ENCODE peak calls at places on chromosomes 6 and 20, in five cellular contexts. O, Q, D, G and R are unnamed samples.

GRCh38 chr6:165978482-165978881 is 189.2 kb downstream of the TBXT start:
- ATAC-seq in Q (no peak), O (no peak), G (no peak), D (no peak), R (no peak)

GRCh38 chr20:37342231-37343177 is 3.4 kb upstream of the SRC start:
- ATAC-seq in Q (no peak), G (no peak), D (no peak), O (no peak), R (no peak)

GRCh38 chr6:42279144-42279781 is 61.6 kb upstream of the MRPS10 start:
- ATAC-seq in Q (peak; percentile 52), O (peak; percentile 64), D (peak; percentile 21), G (peak; percentile 39), R (peak; percentile 63)

GRCh38 chr6:140039343-140039742 is 664.9 kb upstream of the CITED2 start:
- ATAC-seq in Q (no peak), G (peak; percentile 45), O (no peak), D (no peak), R (no peak)

GRCh38 chr6:125066140-125066539 is 87.4 kb upstream of the TPD52L1 start:
- ATAC-seq in G (no peak), O (no peak), D (no peak), Q (no peak), R (no peak)

GRCh38 chr6:170524188-170524535 is 28.9 kb downstream of the PSMB1 start:
- ATAC-seq in Q (no peak), O (peak; percentile 89), D (no peak), G (no peak), R (no peak)

GRCh38 chr6:2124260-2124709 is 121.1 kb downstream of the GMDS start:
- ATAC-seq in Q (peak; percentile 62), D (peak; percentile 81), O (peak; percentile 55), G (peak; percentile 58), R (peak; percentile 63)

GRCh38 chr20:50129662-50130345 is 16.9 kb upstream of the UBE2V1 start:
- ATAC-seq in Q (peak; percentile 8), G (no peak), D (no peak), O (no peak), R (peak; percentile 42)

GRCh38 chr6:10019851-10020250 is 395.0 kb downstream of the TFAP2A start:
- ATAC-seq in D (no peak), Q (no peak), G (no peak), O (no peak), R (no peak)

GRCh38 chr20:32199006-32199405 is 8.5 kb downstream of the PLAGL2 start:
- ATAC-seq in D (no peak), Q (no peak), O (no peak), G (no peak), R (no peak)

GRCh38 chr6:2899596-2899995 is 3.5 kb downstream of the SERPINB9 start:
- ATAC-seq in O (no peak), D (no peak), G (no peak), Q (no peak), R (no peak)

GRCh38 chr20:53598140-53599038 is 4.8 kb upstream of the ZNF217 start:
- ATAC-seq in D (no peak), Q (no peak), G (no peak), O (no peak), R (no peak)

GRCh38 chr6:17394192-17394611 is 807 bp downstream of the CAP2 start:
- ATAC-seq in D (peak; percentile 68), G (peak; percentile 78), Q (peak; percentile 64), O (peak; percentile 46), R (peak; percentile 65)

GRCh38 chr6:23584134-23584763 is 541.8 kb upstream of the NRSN1 start:
- ATAC-seq in O (no peak), G (no peak), D (peak; percentile 82), Q (no peak), R (no peak)

GRCh38 chr6:33126101-33126714 is 50.4 kb downstream of the HLA-DPB1 start:
- ATAC-seq in Q (peak; percentile 57), D (peak; percentile 76), O (no peak), G (peak; percentile 85), R (peak; percentile 71)

GRCh38 chr6:121857551-121857950 is 422.1 kb downstream of the GJA1 start:
- ATAC-seq in Q (no peak), O (no peak), G (no peak), D (no peak), R (no peak)

GRCh38 chr6:108715832-108716231 is 132.4 kb upstream of the ARMC2 start:
- ATAC-seq in G (peak; percentile 28), O (no peak), Q (peak; percentile 30), D (no peak), R (no peak)

GRCh38 chr20:59938696-59939051 is 1.4 kb downstream of the PPP1R3D start:
- ATAC-seq in O (no peak), D (no peak), Q (no peak), G (no peak), R (no peak)

GRCh38 chr6:149392093-149392492 is 8.0 kb upstream of the SUMO4 start:
- ATAC-seq in D (no peak), O (no peak), G (no peak), Q (no peak), R (no peak)

GRCh38 chr20:43766395-43766794 is 39.6 kb upstream of the GTSF1L start:
- ATAC-seq in G (peak; percentile 9), Q (no peak), D (peak; percentile 14), O (peak; percentile 86), R (peak; percentile 84)

GRCh38 chr6:144932621-144933020 is 647.5 kb downstream of the UTRN start:
- ATAC-seq in G (no peak), D (peak; percentile 84), Q (no peak), O (no peak), R (no peak)

GRCh38 chr20:20255104-20255503 is 112.8 kb upstream of the INSM1 start:
- ATAC-seq in O (no peak), G (peak; percentile 85), D (peak; percentile 33), Q (no peak), R (no peak)

GRCh38 chr6:9504191-9504590 is 910.7 kb downstream of the TFAP2A start:
- ATAC-seq in G (no peak), D (no peak), O (no peak), Q (no peak), R (no peak)

GRCh38 chr6:161903584-161904232 is 629.8 kb upstream of the AGPAT4 start:
- ATAC-seq in D (no peak), O (no peak), G (no peak), Q (no peak), R (no peak)

GRCh38 chr6:22112490-22112889 is 184.3 kb downstream of the PRL start:
- ATAC-seq in Q (no peak), O (no peak), G (peak; percentile 77), D (no peak), R (no peak)

GRCh38 chr20:11368965-11369711 is 548.6 kb upstream of the BTBD3 start:
- ATAC-seq in G (peak; percentile 22), O (no peak), Q (no peak), D (no peak), R (no peak)

GRCh38 chr20:57581202-57582028 is 20.5 kb downstream of the PCK1 start:
- ATAC-seq in O (peak; percentile 11), D (no peak), G (peak; percentile 79), Q (no peak), R (peak; percentile 56)

GRCh38 chr6:17878734-17879133 is 108.7 kb downstream of the KIF13A start:
- ATAC-seq in G (no peak), Q (no peak), D (no peak), O (no peak), R (no peak)

GRCh38 chr6:132715204-132715603 is 1.3 kb upstream of the VNN1 start:
- ATAC-seq in D (peak; percentile 85), Q (peak; percentile 88), O (no peak), G (peak; percentile 34), R (no peak)

GRCh38 chr6:82094166-82094806 is 153.3 kb downstream of the IBTK start:
- ATAC-seq in G (no peak), O (no peak), Q (no peak), D (peak; percentile 73), R (no peak)

GRCh38 chr6:135876048-135876447 is 24.5 kb downstream of the PDE7B start:
- ATAC-seq in Q (no peak), O (no peak), D (no peak), G (no peak), R (no peak)

GRCh38 chr6:135883045-135883444 is 31.5 kb downstream of the PDE7B start:
- ATAC-seq in D (no peak), O (no peak), G (no peak), Q (peak; percentile 10), R (no peak)

GRCh38 chr6:135880066-135880972 is 28.8 kb downstream of the PDE7B start:
- ATAC-seq in G (peak; percentile 42), O (peak; percentile 40), Q (peak; percentile 64), D (peak; percentile 47), R (no peak)

GRCh38 chr6:135875446-135875845 is 23.9 kb downstream of the PDE7B start:
- ATAC-seq in D (no peak), O (no peak), Q (no peak), G (no peak), R (no peak)

GRCh38 chr6:135877666-135878065 is 26.2 kb downstream of the PDE7B start:
- ATAC-seq in O (peak; percentile 83), D (no peak), G (no peak), Q (no peak), R (no peak)
- H3K4me1 ChIP-seq in O (no peaks in the 10 kb centered on the region), D (no peaks in the 10 kb centered on the region), G (no peaks in the 10 kb centered on the region), Q (peaks cover 9% of the 10 kb centered on the region), R (no peaks in the 10 kb centered on the region)

GRCh38 chr6:129644567-129645015 is 65.4 kb downstream of the ARHGAP18 start:
- ATAC-seq in G (no peak), Q (peak; percentile 69), D (no peak), O (no peak), R (no peak)
- H3K4me1 ChIP-seq in G (peaks cover 30% of the 10 kb centered on the region), Q (peaks cover 16% of the 10 kb centered on the region), D (no peaks in the 10 kb centered on the region), O (peaks cover 34% of the 10 kb centered on the region), R (no peaks in the 10 kb centered on the region)

DNA sequence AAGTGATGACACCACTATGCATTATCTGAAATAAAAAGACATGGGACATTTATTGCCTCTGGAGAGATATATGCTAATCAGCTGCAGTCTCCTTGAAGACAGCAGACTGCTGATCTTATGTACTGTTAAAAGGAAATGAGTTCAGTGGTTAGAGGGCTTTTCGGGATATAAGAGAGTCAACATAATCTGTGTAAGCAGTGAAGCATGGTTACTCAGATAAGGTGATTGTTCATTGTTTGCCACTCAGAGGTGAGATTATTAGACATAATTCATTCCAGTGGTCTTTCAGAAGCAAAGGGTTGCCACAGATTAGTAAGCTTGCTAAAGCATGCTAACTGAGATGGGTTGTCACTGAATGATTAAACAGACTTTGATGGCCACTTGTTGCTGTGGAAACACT is 1450.7 kb upstream of the ADGRB3 start:
- ATAC-seq in O (no peak), Q (no peak), D (no peak), G (no peak), R (no peak)
- H3K4me1 ChIP-seq in O (no peaks in the 10 kb centered on the region), Q (no peaks in the 10 kb centered on the region), D (no peaks in the 10 kb centered on the region), G (no peaks in the 10 kb centered on the region), R (no peaks in the 10 kb centered on the region)

DNA sequence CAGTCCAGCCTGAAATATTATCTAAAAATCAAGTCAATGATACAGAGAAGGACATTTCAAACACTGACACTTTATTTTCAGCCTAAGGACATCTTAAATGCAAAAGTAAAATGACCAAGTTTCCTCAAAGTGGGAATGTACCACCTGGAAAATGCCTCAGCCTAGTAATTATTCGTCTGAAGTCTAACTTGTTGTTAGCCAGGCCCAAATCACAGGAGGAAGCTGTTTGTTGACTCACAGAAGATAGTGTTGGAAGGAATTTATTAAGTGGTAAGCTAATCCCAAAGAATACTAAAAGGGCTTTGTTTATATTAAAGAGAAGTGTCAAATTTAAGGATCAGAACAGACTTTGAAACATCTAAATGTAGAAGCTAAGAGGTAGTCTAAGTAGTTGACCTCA is 2.5 kb downstream of the PDE7B start:
- ATAC-seq in D (no peak), O (no peak), G (no peak), Q (no peak), R (no peak)
- H3K4me1 ChIP-seq in D (peaks cover 6% of the 10 kb centered on the region), O (peaks cover 3% of the 10 kb centered on the region), G (peaks cover 14% of the 10 kb centered on the region), Q (peaks cover 11% of the 10 kb centered on the region), R (no peaks in the 10 kb centered on the region)

GRCh38 chr6:7143161-7143974 is 35.6 kb downstream of the RREB1 start:
- ATAC-seq in D (no peak), O (no peak), Q (no peak), G (no peak), R (no peak)
- H3K4me1 ChIP-seq in D (peaks cover 59% of the 10 kb centered on the region), O (peaks cover 66% of the 10 kb centered on the region), Q (peaks cover 37% of the 10 kb centered on the region), G (peaks cover 81% of the 10 kb centered on the region), R (peaks cover 23% of the 10 kb centered on the region)